ENCODE peak calls at places on chromosomes 6 and 20, in six cellular contexts. One of them, this sample, is unnamed.

GRCh38 chr6:13795041-13795748 is 19.2 kb downstream of the MCUR1 start:
- DNase-seq in stimulated activated CD8-positive, alpha-beta memory T cell treated with anti-CD3 and anti-CD28 coated beads, Interleukin-7, amount 100 ng/mL, for 1 hour: peak; percentile 74
- DNase-seq in CD8-positive, alpha-beta T cell: peak; percentile 87
- DNase-seq in naive thymus-derived CD8-positive, alpha-beta T cell: peak; percentile 67
- DNase-seq in breast epithelium: peak; percentile 88
- DNase-seq in Peyer's patch: peak; percentile 68
- DNase-seq in this sample: peak; percentile 84

GRCh38 chr6:17022604-17023003 is 79.2 kb upstream of the STMND1 start:
- DNase-seq in stimulated activated CD8-positive, alpha-beta memory T cell treated with anti-CD3 and anti-CD28 coated beads, Interleukin-7, amount 100 ng/mL, for 1 hour: no peak
- DNase-seq in CD8-positive, alpha-beta T cell: no peak
- DNase-seq in naive thymus-derived CD8-positive, alpha-beta T cell: no peak
- DNase-seq in breast epithelium: no peak
- DNase-seq in Peyer's patch: no peak
- DNase-seq in this sample: no peak

GRCh38 chr6:139330841-139331500 is 39.2 kb upstream of the TXLNB start:
- DNase-seq in stimulated activated CD8-positive, alpha-beta memory T cell treated with anti-CD3 and anti-CD28 coated beads, Interleukin-7, amount 100 ng/mL, for 1 hour: no peak
- DNase-seq in CD8-positive, alpha-beta T cell: no peak
- DNase-seq in naive thymus-derived CD8-positive, alpha-beta T cell: no peak
- DNase-seq in breast epithelium: no peak
- DNase-seq in Peyer's patch: no peak
- DNase-seq in this sample: no peak

GRCh38 chr6:32060966-32061655 is 22.9 kb downstream of the CYP21A2 start:
- DNase-seq in stimulated activated CD8-positive, alpha-beta memory T cell treated with anti-CD3 and anti-CD28 coated beads, Interleukin-7, amount 100 ng/mL, for 1 hour: no peak
- DNase-seq in CD8-positive, alpha-beta T cell: no peak
- DNase-seq in naive thymus-derived CD8-positive, alpha-beta T cell: no peak
- DNase-seq in breast epithelium: no peak
- DNase-seq in Peyer's patch: no peak
- DNase-seq in this sample: no peak

GRCh38 chr6:167855825-167856425 is 29.2 kb downstream of the AFDN start:
- DNase-seq in stimulated activated CD8-positive, alpha-beta memory T cell treated with anti-CD3 and anti-CD28 coated beads, Interleukin-7, amount 100 ng/mL, for 1 hour: no peak
- DNase-seq in CD8-positive, alpha-beta T cell: no peak
- DNase-seq in naive thymus-derived CD8-positive, alpha-beta T cell: no peak
- DNase-seq in breast epithelium: no peak
- DNase-seq in Peyer's patch: no peak
- DNase-seq in this sample: no peak

GRCh38 chr20:63178889-63179751 is 36.8 kb downstream of the YTHDF1 start:
- DNase-seq in stimulated activated CD8-positive, alpha-beta memory T cell treated with anti-CD3 and anti-CD28 coated beads, Interleukin-7, amount 100 ng/mL, for 1 hour: peak; percentile 55
- DNase-seq in CD8-positive, alpha-beta T cell: peak; percentile 78
- DNase-seq in naive thymus-derived CD8-positive, alpha-beta T cell: peak; percentile 68
- DNase-seq in breast epithelium: no peak
- DNase-seq in Peyer's patch: peak; percentile 49
- DNase-seq in this sample: no peak

GRCh38 chr20:15643713-15644112 is 929.5 kb downstream of the KIF16B start:
- DNase-seq in stimulated activated CD8-positive, alpha-beta memory T cell treated with anti-CD3 and anti-CD28 coated beads, Interleukin-7, amount 100 ng/mL, for 1 hour: no peak
- DNase-seq in CD8-positive, alpha-beta T cell: no peak
- DNase-seq in naive thymus-derived CD8-positive, alpha-beta T cell: no peak
- DNase-seq in breast epithelium: no peak
- DNase-seq in Peyer's patch: no peak
- DNase-seq in this sample: no peak

GRCh38 chr20:1322511-1323245 is 6.3 kb downstream of the SDCBP2 start:
- DNase-seq in stimulated activated CD8-positive, alpha-beta memory T cell treated with anti-CD3 and anti-CD28 coated beads, Interleukin-7, amount 100 ng/mL, for 1 hour: no peak
- DNase-seq in CD8-positive, alpha-beta T cell: no peak
- DNase-seq in naive thymus-derived CD8-positive, alpha-beta T cell: no peak
- DNase-seq in breast epithelium: peak; percentile 40
- DNase-seq in Peyer's patch: no peak
- DNase-seq in this sample: peak; percentile 55

This sample was measured in upper lobe of right lung.